ENCODE peak calls at places on chromosomes 6 and 20, in eight cellular contexts. J, L, I, G, K, R, A and E are unnamed samples.

GRCh38 chr6:88725111-88725711 is 238.2 kb downstream of the RNGTT start:
- DNase-seq in J (peak; percentile 18), L (no peak), I (no peak), G (peak; percentile 74), K (peak; percentile 9), R (no peak), A (no peak), E (peak; percentile 4)

GRCh38 chr20:37296371-37296770 is 6.9 kb downstream of the MANBAL start:
- DNase-seq in J (no peak), L (no peak), I (no peak), G (no peak), K (no peak), R (no peak), A (no peak), E (no peak)

GRCh38 chr6:138972226-138972665 is 15.8 kb downstream of the REPS1 start:
- DNase-seq in J (no peak), L (no peak), I (no peak), G (peak; percentile 53), K (no peak), R (no peak), A (no peak), E (no peak)

GRCh38 chr6:69690986-69691385 is 105.8 kb downstream of the LMBRD1 start:
- DNase-seq in J (no peak), L (no peak), I (no peak), G (no peak), K (no peak), R (no peak), A (no peak), E (no peak)

GRCh38 chr6:30378290-30378937 is 33.5 kb downstream of the RPP21 start:
- DNase-seq in J (no peak), L (no peak), I (no peak), G (peak; percentile 19), K (no peak), R (no peak), A (no peak), E (no peak)

GRCh38 chr6:167475947-167476346 is 151.1 kb downstream of the TTLL2 start:
- DNase-seq in J (no peak), L (no peak), I (no peak), G (no peak), K (no peak), R (peak; percentile 31), A (no peak), E (no peak)

GRCh38 chr6:7439243-7439642 is 49.6 kb downstream of the RIOK1 start:
- DNase-seq in J (no peak), L (no peak), I (no peak), G (no peak), K (no peak), R (peak; percentile 23), A (no peak), E (no peak)

GRCh38 chr6:27242589-27243265 is 4.8 kb upstream of the PRSS16 start:
- DNase-seq in J (no peak), L (no peak), I (no peak), G (no peak), K (no peak), R (peak; percentile 45), A (no peak), E (no peak)

GRCh38 chr6:109079981-109080380 is 14.7 kb downstream of the SESN1 start:
- DNase-seq in J (no peak), L (no peak), I (peak; percentile 63), G (no peak), K (peak; percentile 73), R (no peak), A (no peak), E (no peak)

GRCh38 chr6:141963543-141964295 is 169.0 kb upstream of the GJE1 start:
- DNase-seq in J (no peak), L (no peak), I (no peak), G (peak; percentile 35), K (no peak), R (no peak), A (no peak), E (no peak)

GRCh38 chr20:49562341-49563014 is 5.5 kb downstream of the PTGIS start:
- DNase-seq in J (peak; percentile 85), L (peak; percentile 70), I (peak; percentile 91), G (peak; percentile 84), K (peak; percentile 86), R (peak; percentile 95), A (peak; percentile 42), E (no peak)

GRCh38 chr6:119830494-119831295 is 481.1 kb upstream of the MAN1A1 start:
- DNase-seq in J (no peak), L (no peak), I (no peak), G (no peak), K (no peak), R (no peak), A (no peak), E (no peak)

GRCh38 chr6:15400572-15401004 is 154.7 kb downstream of the JARID2 start:
- DNase-seq in J (peak; percentile 59), L (no peak), I (peak; percentile 55), G (peak; percentile 16), K (peak; percentile 79), R (peak; percentile 86), A (peak; percentile 28), E (peak; percentile 59)

GRCh38 chr6:110703906-110704594 is 111.2 kb downstream of the CDK19 start:
- DNase-seq in J (no peak), L (no peak), I (no peak), G (no peak), K (no peak), R (no peak), A (no peak), E (peak; percentile 40)

GRCh38 chr6:106858653-106859092 is 115.9 kb downstream of the CD24 start:
- DNase-seq in J (no peak), L (no peak), I (peak; percentile 63), G (peak; percentile 20), K (no peak), R (no peak), A (peak; percentile 43), E (peak; percentile 14)

GRCh38 chr6:106547556-106547955 is 81.7 kb downstream of the RTN4IP1 start:
- DNase-seq in J (no peak), L (no peak), I (no peak), G (no peak), K (no peak), R (no peak), A (no peak), E (no peak)

GRCh38 chr6:33000053-33000452 is 9.3 kb downstream of the HLA-DOA start:
- DNase-seq in J (no peak), L (no peak), I (no peak), G (no peak), K (no peak), R (no peak), A (no peak), E (peak; percentile 21)

GRCh38 chr20:25864326-25864970 is 167.8 kb upstream of the ZNF337 start:
- DNase-seq in J (no peak), L (no peak), I (no peak), G (no peak), K (no peak), R (no peak), A (no peak), E (no peak)

GRCh38 chr6:109124219-109124618 is 28.9 kb downstream of the CEP57L1 start:
- DNase-seq in J (no peak), L (no peak), I (no peak), G (no peak), K (no peak), R (no peak), A (no peak), E (no peak)

GRCh38 chr6:30238178-30238795 is 25.1 kb upstream of the TRIM26 start:
- DNase-seq in J (no peak), L (no peak), I (no peak), G (peak; percentile 31), K (no peak), R (no peak), A (no peak), E (peak; percentile 31)

DNA sequence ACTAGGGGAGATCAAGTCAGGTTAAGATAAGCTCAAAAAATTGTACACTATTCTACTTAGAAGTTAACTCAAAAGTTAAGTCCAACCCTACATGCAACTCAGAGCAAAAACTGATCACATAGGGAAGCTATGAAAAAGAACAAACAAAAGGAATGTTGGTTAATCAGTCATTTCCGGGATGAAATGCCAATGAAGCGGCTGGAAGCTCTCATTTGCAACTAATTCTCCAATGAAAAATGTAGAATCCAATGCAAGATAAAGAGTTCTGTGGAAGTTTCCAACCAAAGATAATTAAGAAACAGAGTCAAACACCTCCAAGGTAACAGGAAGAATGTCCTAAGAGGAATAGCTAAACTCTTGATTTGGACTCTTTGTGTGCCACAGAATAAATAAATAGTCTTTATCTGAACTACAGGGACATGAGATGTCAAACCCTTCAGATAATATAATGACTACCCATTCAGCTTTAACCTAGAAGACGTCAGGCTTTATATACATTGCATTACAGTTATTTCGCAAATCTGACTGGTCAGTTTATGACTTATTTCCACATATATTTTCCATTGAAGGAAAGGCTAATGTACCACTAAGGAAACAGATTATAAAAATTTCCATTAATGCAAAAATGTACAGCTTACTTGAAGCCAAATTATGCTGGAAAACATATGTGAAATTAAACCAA is 48.0 kb upstream of the DST start:
- DNase-seq in J (no peak), L (no peak), I (no peak), G (peak; percentile 81), K (no peak), R (no peak), A (no peak), E (no peak)
- TF ChIP-seq POLR2A in J (no peak), L (no peak), I (no peak), G (no peak), K (no peak), R (no peak), A (no peak), E (no peak)

GRCh38 chr20:31475032-31475431 is at the start of the genes DEFB124 and REM1:
- DNase-seq in J (peak; percentile 35), L (no peak), I (peak; percentile 73), G (no peak), K (peak; percentile 72), R (peak; percentile 88), A (no peak), E (no peak)
- TF ChIP-seq POLR2A in J (no peak), L (no peak), I (no peak), G (no peak), K (no peak), R (no peak), A (no peak), E (no peak)

GRCh38 chr6:152981219-152981618 is 1.6 kb downstream of the FBXO5 start:
- DNase-seq in J (no peak), L (no peak), I (no peak), G (no peak), K (no peak), R (no peak), A (no peak), E (peak; percentile 27)

GRCh38 chr6:152983637-152984386 is 971 bp upstream of the FBXO5 start:
- DNase-seq in J (peak; percentile 86), L (peak; percentile 90), I (peak; percentile 96), G (peak; percentile 78), K (peak; percentile 96), R (peak; percentile 98), A (peak; percentile 70), E (peak; percentile 96)

GRCh38 chr6:152981989-152982767 is 663 bp downstream of the FBXO5 start:
- DNase-seq in J (peak; percentile 71), L (no peak), I (peak; percentile 43), G (no peak), K (peak; percentile 15), R (no peak), A (no peak), E (peak; percentile 72)

GRCh38 chr6:152984387-152984872 is 1.6 kb upstream of the FBXO5 start:
- DNase-seq in J (no peak), L (no peak), I (no peak), G (no peak), K (no peak), R (no peak), A (no peak), E (no peak)

GRCh38 chr6:152982768-152983636 is at the start of gene FBXO5:
- DNase-seq in J (peak; percentile 97), L (peak; percentile 96), I (peak; percentile 98), G (peak; percentile 97), K (peak; percentile 97), R (peak; percentile 99), A (peak; percentile 98), E (peak; percentile 99)
- TF ChIP-seq POLR2A in J (peak; percentile 39), L (no peak), I (peak; percentile 49), G (peak; percentile 72), K (peak; percentile 57), R (no peak), A (no peak), E (peak; percentile 77)

GRCh38 chr6:158861686-158862381 is 42.7 kb upstream of the EZR start:
- DNase-seq in J (no peak), L (no peak), I (no peak), G (peak; percentile 45), K (no peak), R (no peak), A (peak; percentile 40), E (no peak)
- TF ChIP-seq POLR2A in J (no peak), L (no peak), I (no peak), G (no peak), K (no peak), R (no peak), A (no peak), E (no peak)